ENCODE peak calls at places on chromosomes 6 and 20, in ten cellular contexts. M, Q, L, T, U, K, Y, P, X and R are unnamed samples.

GRCh38 chr6:138654715-138655634 is 118.6 kb upstream of the CCDC28A start:
- DNase-seq in M (peak; percentile 35), Q (no peak), L (no peak), T (peak; percentile 47), U (no peak), K (no peak), Y (peak; percentile 15), P (peak; percentile 40), X (no peak), R (no peak)

GRCh38 chr6:53854843-53855567 is 60.2 kb downstream of the LRRC1 start:
- DNase-seq in M (no peak), Q (no peak), L (no peak), T (no peak), U (no peak), K (no peak), Y (no peak), P (no peak), X (no peak), R (no peak)

GRCh38 chr6:119541132-119541905 is 191.8 kb upstream of the MAN1A1 start:
- DNase-seq in M (peak; percentile 100), Q (no peak), L (no peak), T (peak; percentile 97), U (no peak), K (no peak), Y (peak; percentile 100), P (peak; percentile 53), X (no peak), R (no peak)

GRCh38 chr6:118650500-118651281 is 700 bp downstream of the CEP85L start:
- DNase-seq in M (peak; percentile 58), Q (peak; percentile 15), L (peak; percentile 33), T (peak; percentile 55), U (peak; percentile 72), K (peak; percentile 82), Y (peak; percentile 48), P (peak; percentile 34), X (peak; percentile 16), R (peak; percentile 43)

GRCh38 chr6:28446818-28447511 is 3.7 kb upstream of the ZSCAN23 start:
- DNase-seq in M (peak; percentile 13), Q (no peak), L (no peak), T (peak; percentile 11), U (no peak), K (no peak), Y (peak; percentile 6), P (peak; percentile 3), X (no peak), R (no peak)

GRCh38 chr6:161257778-161258457 is 15.9 kb downstream of the AGPAT4 start:
- DNase-seq in M (peak; percentile 99), Q (no peak), L (peak; percentile 45), T (peak; percentile 72), U (no peak), K (peak; percentile 82), Y (peak; percentile 99), P (peak; percentile 94), X (no peak), R (no peak)

GRCh38 chr20:58109126-58109880 is 119.2 kb downstream of the ANKRD60 start:
- DNase-seq in M (peak; percentile 67), Q (no peak), L (no peak), T (peak; percentile 32), U (no peak), K (no peak), Y (peak; percentile 49), P (peak; percentile 80), X (no peak), R (no peak)

GRCh38 chr20:56636701-56637100 is 7.6 kb downstream of the TFAP2C start:
- DNase-seq in M (no peak), Q (no peak), L (no peak), T (no peak), U (no peak), K (no peak), Y (no peak), P (peak; percentile 38), X (no peak), R (no peak)

GRCh38 chr20:16599257-16599656 is 26.0 kb upstream of the KIF16B start:
- DNase-seq in M (no peak), Q (no peak), L (no peak), T (no peak), U (no peak), K (no peak), Y (no peak), P (no peak), X (no peak), R (no peak)

GRCh38 chr6:45619211-45619760 is 241.6 kb upstream of the SUPT3H start:
- DNase-seq in M (no peak), Q (no peak), L (no peak), T (peak; percentile 22), U (no peak), K (no peak), Y (no peak), P (no peak), X (peak; percentile 38), R (no peak)

GRCh38 chr6:125570546-125570945 is 178.9 kb upstream of the HEY2 start:
- DNase-seq in M (no peak), Q (no peak), L (no peak), T (peak; percentile 21), U (no peak), K (no peak), Y (no peak), P (peak; percentile 51), X (no peak), R (no peak)

GRCh38 chr6:148367418-148368024 is 24.9 kb downstream of the SASH1 start:
- DNase-seq in M (peak; percentile 75), Q (peak; percentile 24), L (peak; percentile 85), T (peak; percentile 91), U (no peak), K (peak; percentile 76), Y (peak; percentile 75), P (peak; percentile 51), X (peak; percentile 47), R (peak; percentile 28)

GRCh38 chr6:129606664-129607063 is 103.3 kb downstream of the ARHGAP18 start:
- DNase-seq in M (peak; percentile 62), Q (no peak), L (no peak), T (peak; percentile 33), U (no peak), K (no peak), Y (peak; percentile 75), P (no peak), X (no peak), R (no peak)

GRCh38 chr20:43839793-43840199 is 74.9 kb upstream of the TOX2 start:
- DNase-seq in M (no peak), Q (no peak), L (no peak), T (no peak), U (no peak), K (no peak), Y (no peak), P (no peak), X (no peak), R (no peak)

GRCh38 chr20:6629564-6629963 is 137.9 kb upstream of the BMP2 start:
- DNase-seq in M (no peak), Q (no peak), L (no peak), T (no peak), U (no peak), K (no peak), Y (no peak), P (no peak), X (no peak), R (no peak)
- TF ChIP-seq CTCF in M (no peak), Q (no peak), L (no peak), T (no peak), U (no peak), K (no peak), Y (no peak), P (no peak), X (no peak), R (no peak)

DNA sequence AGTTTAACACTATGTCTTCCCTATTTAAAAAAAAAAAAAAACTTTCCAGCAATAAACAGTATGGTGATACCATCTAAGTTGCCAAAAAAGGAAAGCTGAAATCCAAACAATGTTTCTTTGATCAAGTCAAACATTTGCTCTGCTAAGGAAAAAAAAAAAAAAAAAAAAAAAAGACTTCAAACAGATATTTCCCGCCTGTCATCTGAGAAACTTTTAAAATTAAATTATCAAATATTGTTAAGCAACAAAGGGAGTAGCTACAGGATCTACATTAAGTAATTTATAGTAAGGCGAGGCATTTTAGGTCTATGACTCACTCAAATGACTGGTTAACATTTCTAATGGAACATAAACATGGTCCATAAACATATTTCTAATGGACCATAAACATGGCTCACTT is 121.2 kb downstream of the DST start:
- DNase-seq in M (no peak), Q (no peak), L (no peak), T (no peak), U (no peak), K (no peak), Y (peak; percentile 73), P (no peak), X (no peak), R (no peak)
- H3K36me3 ChIP-seq in M (peaks cover 4% of the 10 kb centered on the region), Q (no peaks in the 10 kb centered on the region), L (peaks cover 88% of the 10 kb centered on the region), T (peaks cover 12% of the 10 kb centered on the region), U (peaks cover 34% of the 10 kb centered on the region), K (no peaks in the 10 kb centered on the region), Y (peaks cover 18% of the 10 kb centered on the region), P (peaks cover 19% of the 10 kb centered on the region), X (no peaks in the 10 kb centered on the region), R (no peaks in the 10 kb centered on the region)

GRCh38 chr6:26123675-26124549 is 36.7 kb downstream of the HFE start:
- DNase-seq in M (peak; percentile 100), Q (peak; percentile 93), L (peak; percentile 92), T (peak; percentile 99), U (peak; percentile 87), K (peak; percentile 94), Y (peak; percentile 100), P (peak; percentile 98), X (peak; percentile 61), R (peak; percentile 79)
- TF ChIP-seq CTCF in M (no peak), Q (no peak), L (no peak), T (no peak), U (no peak), K (no peak), Y (no peak), P (no peak), X (no peak), R (no peak)

GRCh38 chr6:17289491-17290106 is 8.4 kb downstream of the RBM24 start:
- DNase-seq in M (peak; percentile 45), Q (peak; percentile 5), L (peak; percentile 79), T (peak; percentile 20), U (peak; percentile 79), K (peak; percentile 93), Y (peak; percentile 60), P (peak; percentile 50), X (peak; percentile 23), R (peak; percentile 93)

GRCh38 chr6:17292600-17293133 is 11.5 kb downstream of the RBM24 start:
- DNase-seq in M (no peak), Q (no peak), L (no peak), T (no peak), U (no peak), K (no peak), Y (no peak), P (no peak), X (no peak), R (no peak)

GRCh38 chr6:17297261-17298080 is 16.3 kb downstream of the RBM24 start:
- DNase-seq in M (peak; percentile 52), Q (no peak), L (no peak), T (peak; percentile 9), U (no peak), K (no peak), Y (peak; percentile 31), P (no peak), X (no peak), R (no peak)

GRCh38 chr6:17293395-17293794 is 12.2 kb downstream of the RBM24 start:
- DNase-seq in M (no peak), Q (no peak), L (no peak), T (no peak), U (no peak), K (no peak), Y (no peak), P (no peak), X (no peak), R (no peak)

DNA sequence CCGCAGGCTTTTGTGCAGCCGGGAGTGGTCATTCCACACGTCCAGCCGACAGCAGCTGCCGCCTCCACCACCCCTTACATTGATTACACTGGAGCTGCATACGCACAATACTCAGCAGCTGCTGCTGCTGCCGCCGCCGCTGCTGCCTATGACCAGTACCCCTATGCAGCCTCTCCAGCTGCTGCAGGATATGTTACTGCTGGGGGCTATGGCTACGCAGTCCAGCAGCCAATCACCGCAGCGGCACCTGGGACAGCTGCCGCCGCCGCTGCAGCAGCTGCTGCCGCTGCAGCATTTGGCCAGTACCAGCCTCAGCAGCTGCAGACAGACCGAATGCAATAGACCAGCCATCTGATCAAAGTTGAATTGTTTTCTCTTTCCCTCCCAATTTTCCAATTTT is 10.6 kb downstream of the RBM24 start:
- DNase-seq in M (peak; percentile 53), Q (no peak), L (no peak), T (no peak), U (no peak), K (no peak), Y (peak; percentile 38), P (no peak), X (no peak), R (no peak)
- H3K36me3 ChIP-seq in M (no peaks in the 10 kb centered on the region), Q (no peaks in the 10 kb centered on the region), L (peaks cover 38% of the 10 kb centered on the region), T (peaks cover 64% of the 10 kb centered on the region), U (no peaks in the 10 kb centered on the region), K (no peaks in the 10 kb centered on the region), Y (peaks cover 9% of the 10 kb centered on the region), P (no peaks in the 10 kb centered on the region), X (no peaks in the 10 kb centered on the region), R (no peaks in the 10 kb centered on the region)